ENCODE peak calls at places on chromosome 11, in four cellular contexts. J is HepG2, X is WTC11, Z is K562. Y is an unnamed sample.
A peak's percentile ranks its signal among the peaks of the same experiment; 100 is the strongest.

GRCh38 chr11:126282361-126282741 is 542 bp upstream of the TIRAP start:
- DNase-seq in J (peak; percentile 18), X (peak; percentile 57), Z (no peak), Y (no peak)

GRCh38 chr11:28447226-28447625 is 339.0 kb downstream of the METTL15 start:
- DNase-seq in J (peak; percentile 23), X (no peak), Z (no peak), Y (no peak)

GRCh38 chr11:2741377-2742131 is 41.8 kb upstream of the KCNQ1OT1 start:
- DNase-seq in J (no peak), X (no peak), Z (peak; percentile 47), Y (no peak)

GRCh38 chr11:132451942-132452601 is 1080.2 kb downstream of the OPCML start:
- DNase-seq in J (no peak), X (no peak), Z (no peak), Y (no peak)

GRCh38 chr11:27705873-27706820 is 5.9 kb upstream of the BDNF start:
- DNase-seq in J (peak; percentile 20), X (peak; percentile 58), Z (peak; percentile 18), Y (no peak)

GRCh38 chr11:119144825-119145476 is 3.9 kb upstream of the ABCG4 start:
- DNase-seq in J (peak; percentile 77), X (peak; percentile 84), Z (peak; percentile 88), Y (no peak)

GRCh38 chr11:95363710-95364109 is 132.7 kb upstream of the SESN3 start:
- DNase-seq in J (peak; percentile 16), X (peak; percentile 65), Z (peak; percentile 60), Y (no peak)

GRCh38 chr11:75697906-75698563 is 19.6 kb upstream of the MOGAT2 start:
- DNase-seq in J (no peak), X (no peak), Z (no peak), Y (no peak)

GRCh38 chr11:116256155-116256554 is 516.6 kb downstream of the BUD13 start:
- DNase-seq in J (no peak), X (no peak), Z (no peak), Y (no peak)

GRCh38 chr11:110251837-110252236 is 44.6 kb downstream of the RDX start:
- DNase-seq in J (no peak), X (no peak), Z (peak; percentile 12), Y (no peak)

GRCh38 chr11:21588754-21589153 is 604.1 kb upstream of the ANO5 start:
- DNase-seq in J (no peak), X (no peak), Z (no peak), Y (no peak)

DNA sequence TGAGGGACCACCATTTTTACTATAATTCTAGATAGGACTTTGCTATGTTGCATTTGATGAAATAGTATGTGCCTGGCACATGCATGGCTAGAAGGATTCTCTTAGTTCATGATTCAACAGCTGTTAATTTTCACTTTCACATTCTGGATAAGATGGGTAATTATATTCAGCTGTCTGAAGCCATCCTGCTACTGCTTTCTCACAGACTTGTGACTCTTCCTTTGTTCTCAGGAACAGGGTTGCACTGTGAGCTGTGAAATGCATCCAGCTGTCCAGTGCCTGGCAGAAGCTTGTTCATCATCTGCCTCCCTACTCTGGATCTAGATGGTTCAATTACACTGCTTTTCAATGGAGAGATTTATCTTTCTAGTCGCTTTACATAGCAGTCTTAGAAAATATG is 610.1 kb upstream of the ANO5 start:
- DNase-seq in J (no peak), X (no peak), Z (no peak), Y (no peak)
- TF ChIP-seq TCF7 in J (no peak), X (no peak), Z (no peak), Y (no peak)

GRCh38 chr11:73311394-73311869 is 3.4 kb downstream of the ARHGEF17 start:
- DNase-seq in J (no peak), X (no peak), Z (no peak), Y (no peak)
- TF ChIP-seq CBFB in J (no peak), X (no peak), Z (no peak), Y (no peak)

GRCh38 chr11:117875397-117876048 is 935 bp downstream of the FXYD6 start:
- DNase-seq in J (no peak), X (no peak), Z (no peak), Y (no peak)

GRCh38 chr11:117874910-117875396 is 1.5 kb downstream of the FXYD6 start:
- DNase-seq in J (no peak), X (no peak), Z (no peak), Y (no peak)

GRCh38 chr11:117876049-117876340 is 463 bp downstream of the FXYD6 start:
- DNase-seq in J (no peak), X (no peak), Z (no peak), Y (no peak)

GRCh38 chr11:117877120-117877784 is 794 bp upstream of the FXYD6 start:
- DNase-seq in J (no peak), X (no peak), Z (no peak), Y (no peak)

GRCh38 chr11:117876341-117877119 is at the start of gene FXYD6:
- DNase-seq in J (no peak), X (peak; percentile 71), Z (no peak), Y (no peak)
- TF ChIP-seq TCF7 in J (no peak), X (no peak), Z (no peak), Y (no peak)

DNA sequence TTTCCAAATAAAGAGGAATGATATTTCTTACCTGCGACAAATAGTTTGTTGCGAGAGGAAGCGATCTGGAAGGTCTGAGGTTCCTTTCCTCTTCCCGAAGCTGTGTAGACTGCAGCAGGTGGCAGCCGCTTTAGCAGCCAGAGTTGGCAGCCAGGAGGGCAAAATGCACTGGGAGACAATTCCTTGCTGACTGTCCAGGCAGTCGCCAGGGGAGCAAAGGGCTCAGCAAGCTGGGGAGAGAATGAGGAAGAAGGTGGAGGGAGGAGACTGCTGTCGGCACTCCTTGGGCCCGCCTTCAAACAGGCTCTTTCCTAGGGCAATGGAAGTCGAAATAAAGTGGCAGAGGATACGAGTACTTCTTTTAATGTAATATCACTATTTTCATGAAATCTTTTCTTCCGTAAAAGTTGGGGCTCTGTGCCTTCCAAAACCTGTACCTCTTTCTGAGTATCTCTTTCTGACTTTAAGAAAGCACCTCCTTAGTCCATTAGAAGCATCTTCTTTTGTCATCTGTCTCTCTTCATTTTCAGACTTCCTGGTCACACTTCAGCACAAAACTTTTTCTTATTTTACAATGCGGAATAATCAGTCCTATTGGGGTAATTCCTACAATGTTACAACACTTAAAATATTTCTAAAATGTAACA is at the start of gene IL18:
- DNase-seq in J (no peak), X (peak; percentile 38), Z (peak; percentile 55), Y (no peak)
- TF ChIP-seq CBFB in J (no peak), X (no peak), Z (no peak), Y (no peak)

GRCh38 chr11:86355256-86355655 is 19.4 kb upstream of the CCDC81 start:
- DNase-seq in J (no peak), X (no peak), Z (peak; percentile 12), Y (no peak)

GRCh38 chr11:86358720-86359119 is 16.0 kb upstream of the CCDC81 start:
- DNase-seq in J (no peak), X (no peak), Z (no peak), Y (no peak)

GRCh38 chr11:86365566-86365965 is 9.1 kb upstream of the CCDC81 start:
- DNase-seq in J (no peak), X (no peak), Z (no peak), Y (no peak)

GRCh38 chr11:86363424-86363823 is 11.3 kb upstream of the CCDC81 start:
- DNase-seq in J (no peak), X (no peak), Z (no peak), Y (no peak)

DNA sequence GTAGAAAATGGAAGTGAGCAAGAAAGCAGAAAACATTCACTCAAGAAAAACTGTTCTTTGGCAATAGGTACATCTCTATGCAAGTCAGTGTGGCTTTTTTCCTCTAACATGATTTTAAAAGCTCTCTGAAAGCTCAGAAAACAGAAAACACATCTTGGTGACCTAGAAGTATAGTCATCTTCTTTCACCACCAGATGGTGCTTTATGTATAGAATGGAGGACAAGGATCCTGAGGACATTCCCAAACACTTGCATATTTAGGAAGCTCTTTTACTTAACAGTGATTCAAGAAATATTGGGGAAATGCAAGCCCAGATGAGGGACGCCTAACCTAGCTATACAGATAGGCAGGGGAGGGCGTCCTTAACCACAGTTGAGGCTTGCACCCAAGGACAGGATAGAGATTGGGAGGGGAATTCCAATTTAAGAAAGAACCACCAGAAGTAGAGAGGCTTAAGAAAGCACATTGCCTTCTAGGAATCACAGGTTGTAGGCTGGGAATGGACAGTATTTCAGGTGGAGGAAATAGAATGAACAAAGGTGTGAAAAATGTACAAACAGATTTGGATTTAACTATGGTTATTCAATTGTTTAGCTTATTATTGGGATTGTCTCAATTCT is 13.8 kb upstream of the CCDC81 start:
- DNase-seq in J (peak; percentile 6), X (no peak), Z (peak; percentile 13), Y (no peak)
- TF ChIP-seq TCF7 in J (no peak), X (no peak), Z (no peak), Y (no peak)

GRCh38 chr11:79768343-79768742 is 327.5 kb upstream of the TENM4 start:
- DNase-seq in J (no peak), X (no peak), Z (no peak), Y (no peak)
- TF ChIP-seq CBFB in J (no peak), X (no peak), Z (no peak), Y (no peak)

GRCh38 chr11:65045061-65045460 is 4.1 kb downstream of the SAC3D1 start:
- DNase-seq in J (no peak), X (no peak), Z (peak; percentile 52), Y (no peak)

GRCh38 chr11:65042899-65043298 is 1.9 kb downstream of the SAC3D1 start:
- DNase-seq in J (no peak), X (no peak), Z (no peak), Y (no peak)

GRCh38 chr11:65043881-65044501 is 3.0 kb downstream of the SAC3D1 start:
- DNase-seq in J (no peak), X (no peak), Z (peak; percentile 45), Y (no peak)

GRCh38 chr11:65040520-65041205 is 347 bp upstream of the SAC3D1 start:
- DNase-seq in J (peak; percentile 95), X (peak; percentile 92), Z (peak; percentile 95), Y (peak; percentile 86)

DNA sequence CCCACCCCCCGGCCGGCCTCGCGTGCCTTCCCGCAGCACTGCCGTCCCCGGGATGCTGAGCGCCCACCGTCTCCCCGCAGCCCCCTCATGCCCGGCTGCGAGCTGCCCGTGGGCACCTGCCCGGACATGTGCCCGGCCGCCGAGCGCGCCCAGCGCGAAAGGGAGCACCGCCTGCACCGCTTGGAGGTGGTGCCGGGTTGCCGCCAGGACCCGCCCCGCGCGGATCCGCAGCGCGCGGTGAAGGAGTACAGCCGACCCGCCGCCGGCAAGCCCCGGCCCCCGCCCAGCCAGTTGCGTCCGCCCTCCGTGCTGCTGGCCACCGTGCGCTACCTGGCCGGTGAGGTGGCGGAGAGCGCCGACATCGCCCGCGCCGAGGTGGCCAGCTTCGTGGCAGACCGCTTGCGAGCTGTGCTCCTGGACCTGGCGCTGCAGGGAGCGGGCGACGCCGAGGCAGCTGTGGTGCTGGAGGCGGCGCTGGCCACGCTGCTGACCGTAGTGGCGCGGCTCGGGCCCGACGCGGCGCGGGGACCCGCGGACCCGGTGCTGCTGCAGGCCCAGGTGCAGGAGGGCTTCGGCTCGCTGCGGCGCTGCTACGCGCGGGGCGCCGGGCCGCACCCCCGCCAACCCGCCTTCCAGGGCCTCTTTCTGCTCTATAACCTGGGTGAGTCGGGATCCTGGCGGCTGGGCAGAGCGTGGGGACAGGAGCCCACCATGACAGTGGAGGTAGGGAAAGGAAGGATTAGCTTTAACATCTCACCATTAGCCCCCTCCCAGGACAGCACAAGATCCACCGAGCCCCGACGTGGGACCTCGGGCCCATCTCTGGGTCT is at the start of gene SAC3D1:
- DNase-seq in J (no peak), X (peak; percentile 75), Z (peak; percentile 71), Y (no peak)
- TF ChIP-seq TCF7 in J (no peak), X (no peak), Z (no peak), Y (no peak)